ENCODE peak calls at places on chromosomes 5 and 9, in four cellular contexts. One of them, this sample, is unnamed.

GRCh38 chr5:22560115-22560514 is 293.0 kb downstream of the CDH12 start:
- DNase-seq in GM12878: no peak
- DNase-seq in K562: no peak
- DNase-seq in HL-60: no peak
- DNase-seq in this sample: no peak

GRCh38 chr9:38263534-38263933 is 129.0 kb upstream of the ALDH1B1 start:
- DNase-seq in HL-60: no peak
- DNase-seq in K562: no peak
- DNase-seq in GM12878: no peak
- DNase-seq in this sample: no peak

GRCh38 chr5:17056056-17056690 is 120.1 kb upstream of the MYO10 start:
- DNase-seq in K562: no peak
- DNase-seq in GM12878: no peak
- DNase-seq in HL-60: no peak
- DNase-seq in this sample: no peak

GRCh38 chr9:34869390-34869789 is 88.7 kb upstream of the PHF24 start:
- DNase-seq in HL-60: peak; percentile 28
- DNase-seq in GM12878: no peak
- DNase-seq in K562: no peak
- DNase-seq in this sample: no peak

GRCh38 chr5:149439899-149440655 is 61.0 kb upstream of the IL17B start:
- DNase-seq in GM12878: no peak
- DNase-seq in K562: peak; percentile 79
- DNase-seq in HL-60: no peak
- DNase-seq in this sample: no peak

GRCh38 chr5:378301-378891 is 56.9 kb downstream of the AHRR start:
- DNase-seq in HL-60: peak; percentile 0
- DNase-seq in GM12878: no peak
- DNase-seq in K562: no peak
- DNase-seq in this sample: no peak

GRCh38 chr9:108041551-108041950 is 552.0 kb upstream of the KLF4 start:
- DNase-seq in HL-60: no peak
- DNase-seq in GM12878: no peak
- DNase-seq in K562: no peak
- DNase-seq in this sample: no peak

GRCh38 chr5:139215176-139215975 is 17.2 kb upstream of the SIL1 start:
- DNase-seq in HL-60: no peak
- DNase-seq in K562: no peak
- DNase-seq in GM12878: no peak
- DNase-seq in this sample: no peak

GRCh38 chr9:124735121-124735520 is 36.0 kb downstream of the NR6A1 start:
- DNase-seq in HL-60: no peak
- DNase-seq in GM12878: no peak
- DNase-seq in K562: no peak
- DNase-seq in this sample: no peak

GRCh38 chr5:13997514-13997913 is 53.0 kb upstream of the DNAH5 start:
- DNase-seq in HL-60: no peak
- DNase-seq in K562: no peak
- DNase-seq in GM12878: no peak
- DNase-seq in this sample: no peak

GRCh38 chr5:79229357-79230174 is 6.4 kb upstream of the JMY start:
- DNase-seq in HL-60: no peak
- DNase-seq in GM12878: peak; percentile 69
- DNase-seq in K562: no peak
- DNase-seq in this sample: no peak

GRCh38 chr5:15459200-15459599 is 40.8 kb upstream of the FBXL7 start:
- DNase-seq in GM12878: no peak
- DNase-seq in K562: no peak
- DNase-seq in HL-60: no peak
- DNase-seq in this sample: no peak

GRCh38 chr9:2625427-2625826 is 3.8 kb downstream of the VLDLR start:
- DNase-seq in K562: no peak
- DNase-seq in GM12878: no peak
- DNase-seq in HL-60: no peak
- DNase-seq in this sample: no peak

GRCh38 chr5:73605223-73606087 is 20.5 kb upstream of the ARHGEF28 start:
- DNase-seq in HL-60: no peak
- DNase-seq in K562: peak; percentile 14
- DNase-seq in GM12878: no peak
- DNase-seq in this sample: no peak

GRCh38 chr9:130058154-130058553 is 4.4 kb downstream of the GPR107 start:
- DNase-seq in GM12878: no peak
- DNase-seq in HL-60: no peak
- DNase-seq in K562: peak; percentile 38
- DNase-seq in this sample: no peak

GRCh38 chr9:77793909-77794308 is 145.8 kb upstream of the GNA14 start:
- DNase-seq in GM12878: no peak
- DNase-seq in K562: no peak
- DNase-seq in HL-60: no peak
- DNase-seq in this sample: no peak

GRCh38 chr5:29079771-29080170 is 2041.4 kb upstream of the CDH9 start:
- DNase-seq in HL-60: no peak
- DNase-seq in GM12878: no peak
- DNase-seq in K562: peak; percentile 5
- DNase-seq in this sample: no peak

GRCh38 chr9:81264516-81264915 is 424.8 kb downstream of the TLE1 start:
- DNase-seq in HL-60: no peak
- DNase-seq in GM12878: no peak
- DNase-seq in K562: no peak
- DNase-seq in this sample: no peak

GRCh38 chr9:79610019-79610760 is 38.4 kb downstream of the TLE4 start:
- DNase-seq in K562: no peak
- DNase-seq in GM12878: no peak
- DNase-seq in HL-60: peak; percentile 17
- DNase-seq in this sample: no peak

GRCh38 chr5:175226506-175226905 is 217.5 kb downstream of the DRD1 start:
- DNase-seq in GM12878: no peak
- DNase-seq in K562: no peak
- DNase-seq in HL-60: no peak
- DNase-seq in this sample: no peak

GRCh38 chr5:55231476-55232193 is 1.8 kb downstream of the CCNO start:
- DNase-seq in GM12878: no peak
- DNase-seq in K562: no peak
- DNase-seq in HL-60: no peak
- DNase-seq in this sample: peak; percentile 14

GRCh38 chr9:121399883-121400607 is 30.0 kb upstream of the STOM start:
- DNase-seq in GM12878: peak; percentile 26
- DNase-seq in K562: peak; percentile 42
- DNase-seq in HL-60: peak; percentile 44
- DNase-seq in this sample: no peak

GRCh38 chr9:110298028-110298605 is 39.5 kb downstream of the TXNDC8 start:
- DNase-seq in GM12878: no peak
- DNase-seq in HL-60: no peak
- DNase-seq in K562: no peak
- DNase-seq in this sample: no peak

GRCh38 chr5:109989161-109989560 is 299.4 kb downstream of the MAN2A1 start:
- DNase-seq in K562: no peak
- DNase-seq in HL-60: no peak
- DNase-seq in GM12878: no peak
- DNase-seq in this sample: no peak

GRCh38 chr9:93226819-93227218 is 42.9 kb downstream of the WNK2 start:
- DNase-seq in HL-60: no peak
- DNase-seq in K562: no peak
- DNase-seq in GM12878: no peak
- DNase-seq in this sample: no peak

GRCh38 chr9:73349476-73349875 is 197.8 kb downstream of the ANXA1 start:
- DNase-seq in K562: no peak
- DNase-seq in HL-60: no peak
- DNase-seq in GM12878: no peak
- DNase-seq in this sample: no peak

GRCh38 chr9:113223963-113224362 is 2.6 kb downstream of the SLC31A1 start:
- DNase-seq in HL-60: no peak
- DNase-seq in GM12878: no peak
- DNase-seq in K562: no peak
- DNase-seq in this sample: no peak

GRCh38 chr9:38345851-38346755 is 46.4 kb upstream of the ALDH1B1 start:
- DNase-seq in HL-60: no peak
- DNase-seq in GM12878: no peak
- DNase-seq in K562: no peak
- DNase-seq in this sample: no peak

GRCh38 chr5:55303238-55303690 is 4.2 kb downstream of the DHX29 start:
- DNase-seq in HL-60: peak; percentile 1
- DNase-seq in GM12878: no peak
- DNase-seq in K562: no peak
- DNase-seq in this sample: no peak

GRCh38 chr5:96117863-96118651 is 156.4 kb upstream of the ELL2 start:
- DNase-seq in K562: no peak
- DNase-seq in GM12878: no peak
- DNase-seq in HL-60: no peak
- DNase-seq in this sample: no peak

DNA sequence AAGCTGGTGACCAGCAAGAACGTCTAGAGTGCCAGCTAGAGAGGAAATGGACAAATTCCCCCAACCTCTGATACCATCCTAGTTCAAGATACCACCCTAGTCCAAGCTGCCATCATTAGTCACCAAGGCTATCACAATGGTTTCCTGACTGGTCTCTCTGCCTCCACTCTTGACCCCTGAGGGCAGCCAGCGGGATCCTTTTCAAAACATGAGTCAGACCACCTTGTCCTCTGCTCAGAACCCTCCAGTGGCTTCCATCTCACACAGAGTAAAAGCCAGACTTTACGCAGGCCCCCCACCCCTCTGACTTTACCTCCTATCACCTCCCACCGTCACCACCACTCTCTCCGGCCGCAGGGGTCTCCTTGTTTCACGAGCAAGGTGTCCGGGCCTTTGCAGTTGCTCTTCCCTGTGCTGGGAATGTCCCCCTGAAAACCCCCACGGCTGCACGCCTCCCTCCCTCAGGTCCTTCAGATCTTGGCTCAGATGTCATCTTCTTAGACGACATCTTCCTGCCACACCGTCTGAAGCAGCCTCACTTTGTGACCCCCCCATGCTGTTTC is 42.2 kb upstream of the FBXW11 start:
- DNase-seq in HL-60: no peak
- DNase-seq in K562: no peak
- DNase-seq in GM12878: no peak
- DNase-seq in this sample: no peak
- TF ChIP-seq SPI1 in HL-60: no peak
- TF ChIP-seq SPI1 in K562: no peak
- TF ChIP-seq SPI1 in GM12878: no peak
- TF ChIP-seq SPI1 in this sample: no peak

GRCh38 chr9:105076729-105077128 is 148.8 kb upstream of the ABCA1 start:
- DNase-seq in K562: no peak
- DNase-seq in GM12878: no peak
- DNase-seq in HL-60: no peak
- DNase-seq in this sample: no peak
- TF ChIP-seq SPI1 in K562: no peak
- TF ChIP-seq SPI1 in GM12878: no peak
- TF ChIP-seq SPI1 in HL-60: no peak
- TF ChIP-seq SPI1 in this sample: no peak

GRCh38 chr5:146334074-146334533 is 4.5 kb upstream of the POU4F3 start:
- DNase-seq in HL-60: no peak
- DNase-seq in GM12878: no peak
- DNase-seq in K562: no peak
- DNase-seq in this sample: no peak
- TF ChIP-seq SPI1 in HL-60: no peak
- TF ChIP-seq SPI1 in GM12878: no peak
- TF ChIP-seq SPI1 in K562: no peak
- TF ChIP-seq SPI1 in this sample: no peak

GRCh38 chr9:83476513-83476912 is 61.7 kb downstream of the FRMD3 start:
- DNase-seq in GM12878: no peak
- DNase-seq in HL-60: no peak
- DNase-seq in K562: no peak
- DNase-seq in this sample: no peak
- TF ChIP-seq SPI1 in GM12878: no peak
- TF ChIP-seq SPI1 in HL-60: no peak
- TF ChIP-seq SPI1 in K562: no peak
- TF ChIP-seq SPI1 in this sample: no peak